ENCODE peak calls at places on chromosomes 16 and 17, in six cellular contexts. One of them, this sample, is unnamed.

GRCh38 chr16:2142942-2143868 is 5.2 kb upstream of the RAB26 start:
- DNase-seq in mesendoderm: no peak
- DNase-seq in CD4-positive, alpha-beta memory T cell: peak; percentile 41
- DNase-seq in prostate gland: no peak
- DNase-seq in IMR-90: no peak
- DNase-seq in Peyer's patch: no peak
- DNase-seq in this sample: peak; percentile 77

GRCh38 chr17:17061516-17061915 is 19.3 kb downstream of the MPRIP start:
- DNase-seq in IMR-90: no peak
- DNase-seq in prostate gland: no peak
- DNase-seq in Peyer's patch: no peak
- DNase-seq in mesendoderm: no peak
- DNase-seq in CD4-positive, alpha-beta memory T cell: no peak
- DNase-seq in this sample: no peak

GRCh38 chr17:79923974-79924638 is 84.9 kb upstream of the CBX4 start:
- DNase-seq in prostate gland: no peak
- DNase-seq in IMR-90: peak; percentile 12
- DNase-seq in CD4-positive, alpha-beta memory T cell: no peak
- DNase-seq in mesendoderm: peak; percentile 79
- DNase-seq in Peyer's patch: no peak
- DNase-seq in this sample: no peak

GRCh38 chr17:14304876-14305636 is 4.2 kb downstream of the HS3ST3B1 start:
- DNase-seq in IMR-90: no peak
- DNase-seq in Peyer's patch: no peak
- DNase-seq in mesendoderm: peak; percentile 72
- DNase-seq in CD4-positive, alpha-beta memory T cell: no peak
- DNase-seq in prostate gland: no peak
- DNase-seq in this sample: no peak

GRCh38 chr17:63834431-63835166 is 7.1 kb upstream of the FTSJ3 start:
- DNase-seq in IMR-90: peak; percentile 85
- DNase-seq in mesendoderm: peak; percentile 95
- DNase-seq in CD4-positive, alpha-beta memory T cell: peak; percentile 82
- DNase-seq in prostate gland: peak; percentile 60
- DNase-seq in Peyer's patch: peak; percentile 54
- DNase-seq in this sample: no peak

GRCh38 chr16:17445421-17445820 is 25.3 kb downstream of the XYLT1 start:
- DNase-seq in CD4-positive, alpha-beta memory T cell: no peak
- DNase-seq in IMR-90: no peak
- DNase-seq in mesendoderm: no peak
- DNase-seq in prostate gland: no peak
- DNase-seq in Peyer's patch: no peak
- DNase-seq in this sample: no peak

GRCh38 chr17:3796110-3796821 is 4.7 kb downstream of the ITGAE start:
- DNase-seq in IMR-90: no peak
- DNase-seq in mesendoderm: no peak
- DNase-seq in Peyer's patch: peak; percentile 85
- DNase-seq in prostate gland: no peak
- DNase-seq in CD4-positive, alpha-beta memory T cell: peak; percentile 91
- DNase-seq in this sample: no peak

GRCh38 chr17:18166894-18167293 is 16.7 kb upstream of the ALKBH5 start:
- DNase-seq in Peyer's patch: no peak
- DNase-seq in prostate gland: no peak
- DNase-seq in CD4-positive, alpha-beta memory T cell: no peak
- DNase-seq in IMR-90: no peak
- DNase-seq in mesendoderm: no peak
- DNase-seq in this sample: no peak

GRCh38 chr16:57216968-57217367 is 28.1 kb upstream of the ARL2BP start:
- DNase-seq in Peyer's patch: no peak
- DNase-seq in mesendoderm: no peak
- DNase-seq in CD4-positive, alpha-beta memory T cell: no peak
- DNase-seq in IMR-90: no peak
- DNase-seq in prostate gland: no peak
- DNase-seq in this sample: no peak

GRCh38 chr16:65600629-65601028 is 478.8 kb upstream of the CDH11 start:
- DNase-seq in prostate gland: no peak
- DNase-seq in IMR-90: peak; percentile 29
- DNase-seq in mesendoderm: no peak
- DNase-seq in CD4-positive, alpha-beta memory T cell: no peak
- DNase-seq in Peyer's patch: no peak
- DNase-seq in this sample: no peak

GRCh38 chr16:48405907-48406306 is 20.7 kb upstream of the SIAH1 start:
- DNase-seq in CD4-positive, alpha-beta memory T cell: no peak
- DNase-seq in prostate gland: no peak
- DNase-seq in Peyer's patch: no peak
- DNase-seq in mesendoderm: no peak
- DNase-seq in IMR-90: no peak
- DNase-seq in this sample: no peak

GRCh38 chr17:44039829-44040635 is 25.3 kb upstream of the TMEM101 start:
- DNase-seq in prostate gland: no peak
- DNase-seq in Peyer's patch: no peak
- DNase-seq in IMR-90: peak; percentile 49
- DNase-seq in mesendoderm: no peak
- DNase-seq in CD4-positive, alpha-beta memory T cell: no peak
- DNase-seq in this sample: peak; percentile 74

GRCh38 chr17:76368545-76368944 is 14.8 kb upstream of the PRPSAP1 start:
- DNase-seq in IMR-90: peak; percentile 65
- DNase-seq in Peyer's patch: no peak
- DNase-seq in prostate gland: no peak
- DNase-seq in mesendoderm: no peak
- DNase-seq in CD4-positive, alpha-beta memory T cell: no peak
- DNase-seq in this sample: no peak

GRCh38 chr17:57874434-57875108 is 24.7 kb upstream of the MRPS23 start:
- DNase-seq in IMR-90: peak; percentile 95
- DNase-seq in prostate gland: no peak
- DNase-seq in CD4-positive, alpha-beta memory T cell: no peak
- DNase-seq in Peyer's patch: peak; percentile 31
- DNase-seq in mesendoderm: peak; percentile 98
- DNase-seq in this sample: no peak
- H3K4me1 ChIP-seq in IMR-90: peaks cover 49% of the 10 kb centered on the region
- H3K4me1 ChIP-seq in prostate gland: peaks cover 21% of the 10 kb centered on the region
- H3K4me1 ChIP-seq in CD4-positive, alpha-beta memory T cell: peaks cover 14% of the 10 kb centered on the region
- H3K4me1 ChIP-seq in Peyer's patch: peaks cover 14% of the 10 kb centered on the region
- H3K4me1 ChIP-seq in mesendoderm: peaks cover 28% of the 10 kb centered on the region
- H3K4me1 ChIP-seq in this sample: peaks cover 57% of the 10 kb centered on the region

GRCh38 chr17:39629894-39630293 is 3.1 kb downstream of the PPP1R1B start:
- DNase-seq in IMR-90: no peak
- DNase-seq in prostate gland: no peak
- DNase-seq in Peyer's patch: no peak
- DNase-seq in mesendoderm: no peak
- DNase-seq in CD4-positive, alpha-beta memory T cell: peak; percentile 11
- DNase-seq in this sample: no peak
- H3K27me3 ChIP-seq in IMR-90: peaks cover 76% of the 10 kb centered on the region
- H3K27me3 ChIP-seq in prostate gland: no peaks in the 10 kb centered on the region
- H3K27me3 ChIP-seq in Peyer's patch: no peaks in the 10 kb centered on the region
- H3K27me3 ChIP-seq in mesendoderm: no peaks in the 10 kb centered on the region
- H3K27me3 ChIP-seq in CD4-positive, alpha-beta memory T cell: peaks cover 19% of the 10 kb centered on the region
- H3K27me3 ChIP-seq in this sample: peaks cover 29% of the 10 kb centered on the region

GRCh38 chr17:5661486-5662125 is 77.3 kb upstream of the NLRP1 start:
- DNase-seq in Peyer's patch: no peak
- DNase-seq in prostate gland: no peak
- DNase-seq in CD4-positive, alpha-beta memory T cell: no peak
- DNase-seq in IMR-90: no peak
- DNase-seq in mesendoderm: peak; percentile 65
- DNase-seq in this sample: no peak
- H3K4me1 ChIP-seq in Peyer's patch: no peaks in the 10 kb centered on the region
- H3K4me1 ChIP-seq in prostate gland: no peaks in the 10 kb centered on the region
- H3K4me1 ChIP-seq in CD4-positive, alpha-beta memory T cell: no peaks in the 10 kb centered on the region
- H3K4me1 ChIP-seq in IMR-90: no peaks in the 10 kb centered on the region
- H3K4me1 ChIP-seq in mesendoderm: no peaks in the 10 kb centered on the region
- H3K4me1 ChIP-seq in this sample: no peaks in the 10 kb centered on the region

GRCh38 chr17:8865811-8866210 is 1.7 kb downstream of the PIK3R6 start:
- DNase-seq in Peyer's patch: no peak
- DNase-seq in mesendoderm: no peak
- DNase-seq in CD4-positive, alpha-beta memory T cell: no peak
- DNase-seq in prostate gland: no peak
- DNase-seq in IMR-90: no peak
- DNase-seq in this sample: no peak

GRCh38 chr17:8869416-8869815 is 1.9 kb upstream of the PIK3R6 start:
- DNase-seq in Peyer's patch: no peak
- DNase-seq in IMR-90: no peak
- DNase-seq in CD4-positive, alpha-beta memory T cell: no peak
- DNase-seq in prostate gland: no peak
- DNase-seq in mesendoderm: no peak
- DNase-seq in this sample: no peak

GRCh38 chr17:8868092-8868491 is 618 bp upstream of the PIK3R6 start:
- DNase-seq in IMR-90: no peak
- DNase-seq in mesendoderm: no peak
- DNase-seq in prostate gland: no peak
- DNase-seq in Peyer's patch: no peak
- DNase-seq in CD4-positive, alpha-beta memory T cell: no peak
- DNase-seq in this sample: no peak

GRCh38 chr17:8868529-8868951 is 1.1 kb upstream of the PIK3R6 start:
- DNase-seq in mesendoderm: no peak
- DNase-seq in prostate gland: no peak
- DNase-seq in CD4-positive, alpha-beta memory T cell: no peak
- DNase-seq in IMR-90: no peak
- DNase-seq in Peyer's patch: no peak
- DNase-seq in this sample: no peak

DNA sequence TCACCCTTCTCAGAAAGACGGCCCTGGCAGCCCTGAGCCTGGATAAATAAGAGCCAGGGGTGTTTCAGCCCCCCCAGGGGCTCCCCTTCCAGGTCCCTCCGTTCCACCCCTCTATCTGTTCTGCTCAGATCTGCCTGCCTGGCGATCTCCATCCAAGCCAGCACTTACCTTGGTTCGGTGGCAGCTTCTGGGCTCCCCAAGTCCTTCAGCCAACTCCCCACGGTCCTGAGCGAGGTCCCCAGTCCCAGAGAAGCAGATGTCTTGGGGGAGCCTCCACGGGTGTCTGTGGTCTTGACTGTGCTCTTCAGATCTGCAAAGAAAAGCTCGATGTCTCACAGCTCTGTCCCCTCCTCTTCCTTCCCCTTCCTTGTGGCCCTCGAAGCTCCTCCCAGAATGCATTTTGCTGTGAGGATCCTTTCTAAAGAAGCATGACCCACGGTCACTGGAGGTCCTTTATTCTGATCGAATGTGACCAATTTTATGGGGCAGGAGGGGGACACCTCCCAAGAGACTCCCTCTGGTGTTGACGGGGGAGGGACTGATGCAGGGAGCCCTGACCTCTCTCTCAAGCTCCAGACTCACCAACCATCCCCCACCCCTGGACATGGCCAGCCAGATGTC is at the start of gene PIK3R6:
- DNase-seq in CD4-positive, alpha-beta memory T cell: no peak
- DNase-seq in Peyer's patch: no peak
- DNase-seq in IMR-90: no peak
- DNase-seq in prostate gland: no peak
- DNase-seq in mesendoderm: no peak
- DNase-seq in this sample: no peak
- H3K27me3 ChIP-seq in CD4-positive, alpha-beta memory T cell: no peaks in the 10 kb centered on the region
- H3K27me3 ChIP-seq in Peyer's patch: no peaks in the 10 kb centered on the region
- H3K27me3 ChIP-seq in IMR-90: peaks cover 3% of the 10 kb centered on the region
- H3K27me3 ChIP-seq in prostate gland: no peaks in the 10 kb centered on the region
- H3K27me3 ChIP-seq in mesendoderm: no peaks in the 10 kb centered on the region
- H3K27me3 ChIP-seq in this sample: peaks cover 6% of the 10 kb centered on the region

GRCh38 chr17:47699536-47699840 is 5.5 kb downstream of the TBKBP1 start:
- DNase-seq in prostate gland: no peak
- DNase-seq in IMR-90: no peak
- DNase-seq in mesendoderm: no peak
- DNase-seq in Peyer's patch: no peak
- DNase-seq in CD4-positive, alpha-beta memory T cell: no peak
- DNase-seq in this sample: no peak
- H3K4me1 ChIP-seq in prostate gland: no peaks in the 10 kb centered on the region
- H3K4me1 ChIP-seq in IMR-90: peaks cover 6% of the 10 kb centered on the region
- H3K4me1 ChIP-seq in mesendoderm: peaks cover 5% of the 10 kb centered on the region
- H3K4me1 ChIP-seq in Peyer's patch: peaks cover 10% of the 10 kb centered on the region
- H3K4me1 ChIP-seq in CD4-positive, alpha-beta memory T cell: peaks cover 62% of the 10 kb centered on the region
- H3K4me1 ChIP-seq in this sample: no peaks in the 10 kb centered on the region

GRCh38 chr17:68197091-68197996 is 50.5 kb upstream of the AMZ2 start:
- DNase-seq in CD4-positive, alpha-beta memory T cell: peak; percentile 65
- DNase-seq in mesendoderm: peak; percentile 57
- DNase-seq in prostate gland: no peak
- DNase-seq in Peyer's patch: no peak
- DNase-seq in IMR-90: no peak
- DNase-seq in this sample: no peak
- H3K27me3 ChIP-seq in CD4-positive, alpha-beta memory T cell: no peaks in the 10 kb centered on the region
- H3K27me3 ChIP-seq in mesendoderm: peaks cover 40% of the 10 kb centered on the region
- H3K27me3 ChIP-seq in prostate gland: peaks cover 4% of the 10 kb centered on the region
- H3K27me3 ChIP-seq in Peyer's patch: no peaks in the 10 kb centered on the region
- H3K27me3 ChIP-seq in IMR-90: peaks cover 61% of the 10 kb centered on the region
- H3K27me3 ChIP-seq in this sample: peaks cover 78% of the 10 kb centered on the region